ENCODE peak calls at places on chromosomes 6 and 20, in nine cellular contexts. M is fibroblast of the aortic adventitia, X is foreskin keratinocyte, P is endothelial cell, S is progenitor cell of endocrine pancreas, A is PC-3, T is WERI-Rb-1, Z is GM10248, V is SK-N-SH. D is an unnamed sample.

GRCh38 chr6:91868539-91869202 is 1281.8 kb upstream of the MAP3K7 start:
- DNase-seq in P (no peak), A (no peak), S (no peak), M (no peak), T (no peak), V (no peak), Z (no peak), X (no peak), D (no peak)

GRCh38 chr6:17904491-17905120 is 82.8 kb downstream of the KIF13A start:
- DNase-seq in X (no peak), A (no peak), Z (no peak), S (no peak), T (no peak), M (no peak), V (no peak), P (no peak), D (no peak)

GRCh38 chr20:59751075-59751711 is 146.9 kb downstream of the PHACTR3 start:
- DNase-seq in T (peak; percentile 62), X (no peak), Z (peak; percentile 87), M (peak; percentile 9), S (peak; percentile 81), A (peak; percentile 73), P (peak; percentile 90), V (peak; percentile 92), D (peak; percentile 94)

GRCh38 chr6:46044876-46045617 is 29.4 kb upstream of the CLIC5 start:
- DNase-seq in A (peak; percentile 83), P (no peak), V (no peak), M (peak; percentile 81), Z (no peak), T (no peak), X (peak; percentile 58), S (no peak), D (no peak)

GRCh38 chr6:140794544-140794943 is 1338.2 kb upstream of the GJE1 start:
- DNase-seq in P (no peak), V (no peak), A (no peak), T (no peak), X (no peak), M (no peak), Z (no peak), S (no peak), D (no peak)

GRCh38 chr20:62587757-62588402 is 54.4 kb upstream of the SLCO4A1 start:
- DNase-seq in S (peak; percentile 41), X (no peak), A (peak; percentile 48), T (no peak), Z (no peak), M (peak; percentile 30), P (peak; percentile 33), V (no peak), D (no peak)

GRCh38 chr20:8209061-8209460 is 77.0 kb downstream of the PLCB1 start:
- DNase-seq in Z (peak; percentile 10), X (no peak), T (no peak), S (no peak), M (peak; percentile 43), V (no peak), P (no peak), A (no peak), D (no peak)

GRCh38 chr6:34233867-34234266 is 2.8 kb upstream of the HMGA1 start:
- DNase-seq in S (no peak), P (no peak), M (no peak), A (no peak), Z (no peak), T (no peak), V (no peak), X (no peak), D (no peak)

GRCh38 chr6:97459986-97460385 is 177.0 kb upstream of the MMS22L start:
- DNase-seq in V (no peak), S (no peak), X (no peak), P (no peak), Z (no peak), A (no peak), T (no peak), M (no peak), D (no peak)

GRCh38 chr6:113293106-113293505 is 564.0 kb upstream of the MARCKS start:
- DNase-seq in Z (peak; percentile 5), X (no peak), V (no peak), S (no peak), M (no peak), A (no peak), P (no peak), T (no peak), D (no peak)

GRCh38 chr20:6974819-6975218 is 207.3 kb downstream of the BMP2 start:
- DNase-seq in T (no peak), M (no peak), P (no peak), S (no peak), V (no peak), X (no peak), A (no peak), Z (no peak), D (no peak)

GRCh38 chr20:32236819-32237218 is 29.1 kb downstream of the POFUT1 start:
- DNase-seq in M (no peak), S (no peak), X (no peak), P (no peak), T (no peak), Z (no peak), V (no peak), A (no peak), D (no peak)
- TF ChIP-seq CTCF in M (no peak), S (no peak), X (no peak), P (no peak), T (no peak), Z (no peak), V (no peak), A (no peak), D (no peak)

DNA sequence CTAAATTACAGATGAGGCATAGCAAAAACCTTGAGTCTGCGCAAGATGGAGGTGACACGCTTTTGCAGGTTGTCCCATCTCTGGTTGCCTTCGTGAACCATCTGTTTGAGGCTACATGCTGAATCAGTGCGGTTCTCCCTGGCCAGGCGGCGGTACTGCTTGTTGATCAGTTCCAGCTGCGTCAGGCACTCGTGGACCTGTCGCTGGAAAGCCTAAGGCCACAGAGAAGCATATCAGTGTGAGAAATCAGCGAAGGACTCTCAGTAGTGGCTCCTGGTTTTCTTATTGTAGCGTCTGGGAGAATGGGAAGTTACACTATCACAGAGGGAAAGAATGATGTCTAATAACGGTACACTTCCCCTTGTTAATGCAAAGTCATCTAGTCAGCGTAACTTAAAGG is 344.4 kb downstream of the ESR1 start:
- DNase-seq in X (no peak), Z (no peak), V (peak; percentile 55), A (no peak), P (no peak), S (no peak), T (no peak), M (no peak), D (no peak)
- TF ChIP-seq CTCF in X (no peak), Z (no peak), V (no peak), A (no peak), P (no peak), S (no peak), T (no peak), M (no peak), D (no peak)

DNA sequence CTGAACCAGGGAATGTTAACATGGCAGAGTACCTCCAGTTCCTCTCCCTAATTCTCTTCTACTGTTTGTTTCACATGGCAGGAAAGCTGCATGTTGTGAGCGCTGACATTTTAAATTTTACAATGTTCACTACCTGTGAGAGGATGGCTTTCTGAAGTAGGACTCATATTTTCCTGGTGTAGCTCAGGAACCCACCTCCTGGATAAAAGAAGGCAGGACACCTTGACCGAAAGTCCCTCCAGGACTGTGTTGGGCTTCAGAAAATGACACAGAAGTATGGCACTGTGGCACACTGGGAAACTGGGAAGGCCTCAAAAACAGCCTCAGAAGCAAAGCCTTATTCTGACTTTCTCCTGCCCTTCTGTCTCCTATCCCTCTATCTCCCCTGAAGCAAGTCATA is 33.3 kb downstream of the PTPRK start:
- DNase-seq in X (no peak), A (peak; percentile 34), S (no peak), P (no peak), M (no peak), Z (no peak), V (no peak), T (no peak), D (no peak)
- TF ChIP-seq CTCF in X (peak; percentile 46), A (peak; percentile 53), S (peak; percentile 52), P (no peak), M (peak; percentile 27), Z (no peak), V (peak; percentile 48), T (peak; percentile 18), D (peak; percentile 33)

GRCh38 chr6:27847706-27848105 is 64.5 kb downstream of the OR2B2 start:
- DNase-seq in A (peak; percentile 45), M (no peak), Z (no peak), S (no peak), V (no peak), T (no peak), X (no peak), P (no peak), D (no peak)
- TF ChIP-seq CTCF in A (no peak), M (no peak), Z (no peak), S (no peak), V (no peak), T (no peak), X (no peak), P (no peak), D (no peak)

GRCh38 chr6:28393912-28394662 is 5.5 kb downstream of the ZSCAN12 start:
- DNase-seq in X (no peak), T (peak; percentile 33), P (peak; percentile 9), V (peak; percentile 20), M (peak; percentile 26), S (no peak), A (peak; percentile 64), Z (no peak), D (no peak)
- TF ChIP-seq CTCF in X (peak; percentile 50), T (peak; percentile 34), P (no peak), V (peak; percentile 53), M (peak; percentile 40), S (peak; percentile 38), A (peak; percentile 73), Z (peak; percentile 1), D (peak; percentile 24)

D was measured in glutamatergic neuron.